ENCODE peak calls at places on chromosomes 1 and 21, in five cellular contexts. One of them, this sample, is unnamed.

GRCh38 chr21:25186278-25186677 is 421.0 kb downstream of the MRPL39 start:
- DNase-seq in K562: no peak
- DNase-seq in GM12892: no peak
- DNase-seq in HepG2: no peak
- DNase-seq in H1: no peak
- DNase-seq in this sample: no peak

GRCh38 chr1:153540394-153541361 is at the start of gene S100A5:
- DNase-seq in K562: no peak
- DNase-seq in GM12892: no peak
- DNase-seq in HepG2: no peak
- DNase-seq in H1: no peak
- DNase-seq in this sample: no peak

GRCh38 chr21:41622831-41623548 is 115.0 kb upstream of the TMPRSS2 start:
- DNase-seq in K562: no peak
- DNase-seq in GM12892: no peak
- DNase-seq in HepG2: no peak
- DNase-seq in H1: no peak
- DNase-seq in this sample: no peak

GRCh38 chr1:224014328-224014649 is 99.6 kb upstream of the FBXO28 start:
- DNase-seq in K562: no peak
- DNase-seq in GM12892: no peak
- DNase-seq in HepG2: no peak
- DNase-seq in H1: no peak
- DNase-seq in this sample: no peak

GRCh38 chr1:209702832-209703231 is 1.8 kb upstream of the HSD11B1 start:
- DNase-seq in K562: no peak
- DNase-seq in GM12892: no peak
- DNase-seq in HepG2: no peak
- DNase-seq in H1: no peak
- DNase-seq in this sample: no peak

GRCh38 chr1:65075123-65075976 is 72.7 kb upstream of the AK4 start:
- DNase-seq in K562: peak; percentile 24
- DNase-seq in GM12892: peak; percentile 29
- DNase-seq in HepG2: peak; percentile 57
- DNase-seq in H1: peak; percentile 59
- DNase-seq in this sample: peak; percentile 45

GRCh38 chr1:206419250-206419649 is 51.0 kb upstream of the IKBKE start:
- DNase-seq in K562: no peak
- DNase-seq in GM12892: no peak
- DNase-seq in HepG2: no peak
- DNase-seq in H1: no peak
- DNase-seq in this sample: no peak

GRCh38 chr1:154735061-154735800 is 127.2 kb upstream of the ADAR start:
- DNase-seq in K562: no peak
- DNase-seq in GM12892: no peak
- DNase-seq in HepG2: no peak
- DNase-seq in H1: no peak
- DNase-seq in this sample: no peak

GRCh38 chr1:178344513-178345077 is 152.2 kb downstream of the CLEC20A start:
- DNase-seq in K562: no peak
- DNase-seq in GM12892: no peak
- DNase-seq in HepG2: peak; percentile 36
- DNase-seq in H1: no peak
- DNase-seq in this sample: no peak

GRCh38 chr1:41614818-41615217 is 130.3 kb upstream of the EDN2 start:
- DNase-seq in K562: no peak
- DNase-seq in GM12892: no peak
- DNase-seq in HepG2: no peak
- DNase-seq in H1: peak; percentile 11
- DNase-seq in this sample: no peak

GRCh38 chr1:41615316-41615715 is 130.8 kb upstream of the EDN2 start:
- DNase-seq in K562: no peak
- DNase-seq in GM12892: no peak
- DNase-seq in HepG2: no peak
- DNase-seq in H1: peak; percentile 24
- DNase-seq in this sample: no peak

GRCh38 chr1:41612953-41613352 is 128.5 kb upstream of the EDN2 start:
- DNase-seq in K562: no peak
- DNase-seq in GM12892: no peak
- DNase-seq in HepG2: no peak
- DNase-seq in H1: peak; percentile 17
- DNase-seq in this sample: no peak

GRCh38 chr1:41611932-41612450 is 127.5 kb upstream of the EDN2 start:
- DNase-seq in K562: no peak
- DNase-seq in GM12892: no peak
- DNase-seq in HepG2: no peak
- DNase-seq in H1: no peak
- DNase-seq in this sample: no peak

DNA sequence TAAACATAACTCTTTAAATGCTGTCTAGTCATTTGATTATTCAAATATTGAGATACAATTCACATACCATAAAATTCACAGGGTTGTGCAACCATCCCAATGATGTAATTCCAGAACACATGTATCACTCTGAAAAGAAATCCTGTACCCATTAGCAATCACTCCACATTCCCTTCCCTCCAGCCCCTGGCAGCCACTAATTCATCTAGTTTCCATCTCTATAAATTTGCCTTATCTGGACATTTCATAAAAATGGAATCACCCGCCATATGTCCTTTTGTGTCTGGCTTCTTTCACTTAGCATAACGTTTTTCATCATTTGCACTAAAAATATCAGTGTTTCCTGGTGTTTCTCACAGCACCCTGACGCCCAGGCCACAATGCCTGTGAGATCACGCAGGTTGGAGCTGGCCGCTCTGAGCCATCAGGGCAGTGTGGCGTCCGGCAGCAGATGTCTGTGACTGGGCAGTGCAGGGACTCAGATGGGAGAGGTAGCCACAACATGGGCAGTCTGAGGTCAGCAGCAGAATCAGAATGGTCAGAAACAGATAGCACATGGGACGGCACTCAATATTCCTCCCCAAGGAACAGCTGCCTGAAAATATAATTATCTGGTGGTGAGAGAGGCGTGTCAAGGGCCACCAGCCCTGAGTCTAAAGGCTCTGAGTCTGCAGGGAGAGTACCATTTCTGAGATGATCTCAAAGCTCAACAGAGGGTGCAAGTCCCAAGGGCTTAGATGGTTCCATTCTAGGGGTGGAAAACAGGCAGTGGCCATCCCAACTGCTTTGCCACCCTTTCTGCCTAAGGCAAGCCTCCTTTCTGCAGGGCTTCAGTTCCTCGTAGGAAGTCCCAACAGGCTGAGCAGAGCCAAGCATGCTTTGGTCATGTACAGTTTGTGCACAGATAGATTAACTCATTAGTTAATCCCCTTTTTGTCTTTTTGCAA is 129.4 kb upstream of the EDN2 start:
- DNase-seq in K562: no peak
- DNase-seq in GM12892: no peak
- DNase-seq in HepG2: no peak
- DNase-seq in H1: peak; percentile 6
- DNase-seq in this sample: no peak
- TF ChIP-seq TAF1 in K562: no peak
- TF ChIP-seq TAF1 in GM12892: no peak
- TF ChIP-seq TAF1 in HepG2: no peak
- TF ChIP-seq TAF1 in H1: no peak
- TF ChIP-seq TAF1 in this sample: no peak

GRCh38 chr1:32232558-32233304 is 10.5 kb downstream of the EIF3I start:
- DNase-seq in K562: no peak
- DNase-seq in GM12892: no peak
- DNase-seq in HepG2: no peak
- DNase-seq in H1: no peak
- DNase-seq in this sample: no peak

GRCh38 chr1:32234792-32235191 is 12.2 kb upstream of the FAM167B start:
- DNase-seq in K562: no peak
- DNase-seq in GM12892: no peak
- DNase-seq in HepG2: no peak
- DNase-seq in H1: no peak
- DNase-seq in this sample: no peak

GRCh38 chr1:32228771-32229170 is 6.6 kb downstream of the EIF3I start:
- DNase-seq in K562: no peak
- DNase-seq in GM12892: no peak
- DNase-seq in HepG2: no peak
- DNase-seq in H1: no peak
- DNase-seq in this sample: no peak

GRCh38 chr1:32231843-32232432 is 9.7 kb downstream of the EIF3I start:
- DNase-seq in K562: no peak
- DNase-seq in GM12892: no peak
- DNase-seq in HepG2: no peak
- DNase-seq in H1: no peak
- DNase-seq in this sample: no peak
- TF ChIP-seq POLR2AphosphoS5 in K562: peak; percentile 60
- TF ChIP-seq POLR2AphosphoS5 in GM12892: peak; percentile 61
- TF ChIP-seq POLR2AphosphoS5 in HepG2: no peak
- TF ChIP-seq POLR2AphosphoS5 in H1: no peak
- TF ChIP-seq POLR2AphosphoS5 in this sample: peak; percentile 72

DNA sequence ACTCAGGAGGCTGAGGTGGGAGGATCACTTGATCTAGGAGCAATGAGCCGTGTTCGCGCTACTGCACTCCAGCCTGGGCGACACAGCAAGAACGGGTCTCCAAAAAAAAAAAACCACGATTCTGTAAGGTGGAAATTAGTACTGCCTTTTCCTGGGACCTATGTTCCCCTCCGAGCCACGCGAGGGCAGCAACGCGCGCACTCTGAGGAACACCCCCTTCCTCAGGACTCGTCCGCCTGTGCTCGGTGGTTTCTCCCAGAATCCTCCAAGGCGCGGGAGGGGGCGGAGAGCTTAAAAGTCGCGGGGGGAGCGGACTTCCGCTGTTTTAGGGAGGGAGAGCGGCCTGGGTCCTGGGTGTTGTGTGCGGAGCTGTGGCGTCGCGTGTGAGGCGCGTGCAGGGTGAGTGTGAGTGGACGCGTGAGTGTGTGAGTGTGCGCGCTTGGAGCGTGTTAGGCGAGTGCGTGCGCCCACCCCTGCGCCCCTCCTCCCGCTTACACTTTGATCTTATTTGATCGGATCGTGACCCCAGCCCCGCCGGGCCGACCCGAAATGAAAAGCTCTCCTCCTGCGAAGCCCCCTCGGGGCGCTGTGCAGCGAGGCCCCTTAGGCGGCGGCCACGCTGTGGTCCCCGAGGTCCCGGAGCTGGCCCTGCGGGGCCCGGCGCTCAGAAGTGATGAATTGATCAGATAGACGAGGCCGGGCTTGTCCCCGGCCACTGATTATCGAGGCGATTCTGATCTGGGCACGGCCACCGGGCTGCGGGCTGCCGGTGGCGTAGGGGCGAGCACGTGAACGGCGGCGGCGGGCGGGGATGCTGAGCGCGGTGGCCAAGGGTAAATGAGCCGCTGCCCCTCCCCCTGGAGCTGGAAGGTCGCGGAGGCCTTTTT is 9.6 kb downstream of the TMEM167B start:
- DNase-seq in K562: peak; percentile 97
- DNase-seq in GM12892: peak; percentile 92
- DNase-seq in HepG2: peak; percentile 94
- DNase-seq in H1: peak; percentile 97
- DNase-seq in this sample: peak; percentile 91
- TF ChIP-seq POLR2A in K562: peak; percentile 100
- TF ChIP-seq POLR2A in GM12892: peak; percentile 100
- TF ChIP-seq POLR2A in HepG2: peak; percentile 100
- TF ChIP-seq POLR2A in H1: peak; percentile 99
- TF ChIP-seq POLR2A in this sample: peak; percentile 100

GRCh38 chr1:38817267-38817957 is 42.2 kb downstream of the RRAGC start:
- DNase-seq in K562: no peak
- DNase-seq in GM12892: no peak
- DNase-seq in HepG2: no peak
- DNase-seq in H1: no peak
- DNase-seq in this sample: no peak

GRCh38 chr1:38815903-38816627 is 43.5 kb downstream of the RRAGC start:
- DNase-seq in K562: peak; percentile 92
- DNase-seq in GM12892: peak; percentile 46
- DNase-seq in HepG2: no peak
- DNase-seq in H1: no peak
- DNase-seq in this sample: peak; percentile 54

GRCh38 chr1:38819516-38819915 is 40.1 kb downstream of the RRAGC start:
- DNase-seq in K562: no peak
- DNase-seq in GM12892: no peak
- DNase-seq in HepG2: no peak
- DNase-seq in H1: no peak
- DNase-seq in this sample: no peak

GRCh38 chr1:38818706-38819439 is 40.7 kb downstream of the RRAGC start:
- DNase-seq in K562: no peak
- DNase-seq in GM12892: no peak
- DNase-seq in HepG2: no peak
- DNase-seq in H1: peak; percentile 58
- DNase-seq in this sample: no peak

GRCh38 chr1:38817958-38818705 is 41.4 kb downstream of the RRAGC start:
- DNase-seq in K562: peak; percentile 92
- DNase-seq in GM12892: peak; percentile 64
- DNase-seq in HepG2: no peak
- DNase-seq in H1: peak; percentile 97
- DNase-seq in this sample: peak; percentile 71
- TF ChIP-seq TAF1 in K562: no peak
- TF ChIP-seq TAF1 in GM12892: no peak
- TF ChIP-seq TAF1 in HepG2: no peak
- TF ChIP-seq TAF1 in H1: peak; percentile 23
- TF ChIP-seq TAF1 in this sample: no peak

DNA sequence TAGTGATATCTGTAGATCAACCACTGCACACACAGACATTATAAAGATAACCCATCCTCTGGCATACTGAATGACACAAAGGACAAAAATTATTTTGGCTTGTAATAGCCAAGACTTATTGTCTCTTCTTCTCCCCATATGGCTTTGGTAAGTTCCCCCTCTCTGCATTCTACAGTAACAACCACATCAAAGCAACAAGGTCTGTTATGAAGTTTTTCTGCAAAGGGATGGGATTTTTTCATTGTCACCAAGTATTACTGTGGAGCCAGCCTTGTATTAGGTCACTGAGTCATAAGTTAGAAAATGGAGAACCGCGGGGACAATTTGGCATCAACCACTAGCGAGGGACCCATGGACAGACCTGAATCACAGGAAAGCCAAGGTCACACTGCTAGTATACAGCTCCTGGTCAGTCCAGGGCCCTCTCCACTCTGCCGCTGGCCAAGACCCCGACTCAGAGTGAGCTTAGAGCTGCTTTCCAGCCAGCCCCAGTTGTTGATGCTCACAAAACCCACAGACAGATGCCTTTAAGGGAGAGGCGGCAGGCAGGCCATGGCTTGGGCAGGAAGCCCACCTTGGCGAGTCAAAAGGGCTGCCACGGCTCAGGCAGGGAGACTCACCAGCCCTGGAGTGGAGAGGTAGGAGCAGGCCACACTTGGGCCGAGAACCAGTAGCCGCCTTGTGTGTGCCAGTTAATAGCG is 6.0 kb downstream of the PABPC4 start:
- DNase-seq in K562: no peak
- DNase-seq in GM12892: no peak
- DNase-seq in HepG2: no peak
- DNase-seq in H1: no peak
- DNase-seq in this sample: no peak
- TF ChIP-seq POLR2AphosphoS5 in K562: no peak
- TF ChIP-seq POLR2AphosphoS5 in GM12892: no peak
- TF ChIP-seq POLR2AphosphoS5 in HepG2: no peak
- TF ChIP-seq POLR2AphosphoS5 in H1: peak; percentile 37
- TF ChIP-seq POLR2AphosphoS5 in this sample: no peak

DNA sequence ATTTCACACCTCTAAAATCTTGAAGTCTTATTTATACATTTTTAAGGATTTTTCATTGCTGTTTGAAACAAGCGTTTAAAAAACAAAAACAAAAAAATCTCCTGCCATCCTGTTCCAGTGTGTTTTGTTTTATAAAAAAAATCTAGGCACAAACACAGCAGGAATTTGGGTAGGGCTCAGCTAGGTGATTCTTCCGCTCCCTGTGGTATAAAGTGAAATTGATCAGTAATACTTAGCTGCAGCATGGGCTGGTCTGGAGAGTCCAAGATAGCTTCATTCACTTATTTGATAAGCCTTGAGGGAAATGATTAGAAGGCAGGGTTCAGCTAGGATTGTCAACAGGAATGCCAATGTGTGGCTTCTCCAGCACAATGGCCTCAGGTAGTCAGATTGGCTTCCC is 25.7 kb downstream of the ATF3 start:
- DNase-seq in K562: no peak
- DNase-seq in GM12892: no peak
- DNase-seq in HepG2: no peak
- DNase-seq in H1: no peak
- DNase-seq in this sample: no peak
- TF ChIP-seq POLR2A in K562: no peak
- TF ChIP-seq POLR2A in GM12892: no peak
- TF ChIP-seq POLR2A in HepG2: no peak
- TF ChIP-seq POLR2A in H1: no peak
- TF ChIP-seq POLR2A in this sample: no peak